ENCODE peak calls at places on chromosomes 3 and 15, in eight cellular contexts. O is cardiac fibroblast, N is nephron progenitor cell, G is mesothelial cell of epicardium, B is heart right ventricle, Y is endothelial cell, U is lung, S is kidney epithelial cell. L is an unnamed sample.

GRCh38 chr15:42215854-42216829 is 8.0 kb upstream of the VPS39 start:
- DNase-seq in B (no peak), U (no peak), S (no peak), Y (no peak), O (peak; percentile 11), G (no peak), N (no peak), L (no peak)

GRCh38 chr15:97995881-97996603 is 35.5 kb downstream of the ARRDC4 start:
- DNase-seq in U (no peak), N (no peak), S (no peak), Y (peak; percentile 12), O (peak; percentile 5), G (no peak), B (no peak), L (peak; percentile 23)

GRCh38 chr3:55668359-55668758 is 181.3 kb upstream of the WNT5A start:
- DNase-seq in B (no peak), Y (no peak), S (no peak), O (peak; percentile 12), U (no peak), G (no peak), N (no peak), L (no peak)

GRCh38 chr15:47411733-47412530 is 305.4 kb upstream of the SEMA6D start:
- DNase-seq in N (no peak), S (no peak), U (no peak), B (no peak), G (no peak), Y (no peak), O (no peak), L (no peak)

GRCh38 chr15:97082835-97083234 is 752.3 kb downstream of the NR2F2 start:
- DNase-seq in S (no peak), O (no peak), N (peak; percentile 62), G (no peak), B (no peak), Y (no peak), U (no peak), L (no peak)

GRCh38 chr3:124467980-124468902 is 262.0 kb upstream of the UMPS start:
- DNase-seq in O (peak; percentile 56), U (peak; percentile 35), Y (peak; percentile 75), N (peak; percentile 72), G (peak; percentile 43), S (no peak), B (peak; percentile 33), L (peak; percentile 31)

GRCh38 chr15:38252481-38253311 is at the start of gene SPRED1:
- DNase-seq in O (peak; percentile 53), B (peak; percentile 84), S (no peak), N (peak; percentile 73), U (peak; percentile 62), G (peak; percentile 66), Y (peak; percentile 75), L (peak; percentile 73)

GRCh38 chr3:118882353-118882947 is 152.2 kb downstream of the IGSF11 start:
- DNase-seq in B (no peak), O (peak; percentile 76), U (peak; percentile 55), Y (peak; percentile 71), N (peak; percentile 76), S (peak; percentile 12), G (peak; percentile 43), L (peak; percentile 37)

GRCh38 chr15:52780172-52780980 is 9.8 kb downstream of the ONECUT1 start:
- DNase-seq in Y (peak; percentile 71), G (no peak), U (peak; percentile 60), N (peak; percentile 75), B (peak; percentile 57), O (peak; percentile 68), S (peak; percentile 5), L (peak; percentile 35)

GRCh38 chr15:91104111-91104510 is 4.1 kb downstream of the SV2B start:
- DNase-seq in U (no peak), B (peak; percentile 29), N (no peak), G (no peak), S (no peak), O (no peak), Y (no peak), L (no peak)

GRCh38 chr15:77107531-77108355 is 36.8 kb upstream of the TSPAN3 start:
- DNase-seq in G (peak; percentile 42), N (peak; percentile 67), Y (peak; percentile 57), B (peak; percentile 51), S (peak; percentile 9), O (peak; percentile 71), U (peak; percentile 37), L (peak; percentile 51)

GRCh38 chr3:52036829-52037228 is 19.5 kb downstream of the DUSP7 start:
- DNase-seq in N (no peak), Y (no peak), B (no peak), G (no peak), O (no peak), S (no peak), U (no peak), L (no peak)

GRCh38 chr15:43880406-43881184 is 53.8 kb downstream of the WDR76 start:
- DNase-seq in S (no peak), N (no peak), B (no peak), O (peak; percentile 17), Y (no peak), G (no peak), U (no peak), L (no peak)

GRCh38 chr15:43878466-43878865 is 51.7 kb downstream of the WDR76 start:
- DNase-seq in G (no peak), Y (no peak), U (no peak), O (no peak), N (no peak), S (no peak), B (no peak), L (no peak)

GRCh38 chr15:43883571-43883970 is 56.8 kb downstream of the WDR76 start:
- DNase-seq in O (no peak), S (no peak), N (no peak), Y (no peak), B (no peak), G (no peak), U (no peak), L (no peak)

GRCh38 chr15:43879386-43880355 is 52.9 kb downstream of the WDR76 start:
- DNase-seq in Y (no peak), B (peak; percentile 47), S (no peak), U (no peak), G (no peak), O (no peak), N (no peak), L (no peak)

DNA sequence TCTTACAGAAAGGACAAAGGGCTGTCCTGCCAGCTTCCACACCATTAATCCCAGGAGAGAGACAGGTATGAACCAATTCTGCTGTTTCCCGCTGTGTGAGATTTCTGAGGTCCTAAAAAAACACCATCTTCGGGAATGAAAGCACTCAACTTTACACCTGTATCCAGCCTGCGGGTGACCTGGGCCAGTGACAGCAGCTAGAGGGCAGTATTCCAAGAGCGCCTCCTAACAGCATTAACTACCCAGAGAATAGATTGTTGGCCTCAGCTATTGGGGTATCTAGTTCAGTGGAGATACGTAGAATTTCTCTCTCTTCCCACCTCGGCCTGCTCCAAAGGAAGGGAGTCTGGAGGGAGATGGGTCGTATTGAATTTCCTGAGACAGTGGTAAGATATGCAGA is 55.1 kb downstream of the WDR76 start:
- DNase-seq in S (no peak), G (no peak), O (peak; percentile 10), N (no peak), B (no peak), Y (peak; percentile 38), U (no peak), L (no peak)
- TF ChIP-seq CTCF in S (peak; percentile 63), G (no peak), O (peak; percentile 49), N (peak; percentile 41), B (no peak), Y (peak; percentile 49), U (no peak), L (no peak)

GRCh38 chr15:66524801-66525200 is 19.7 kb downstream of the ZWILCH start:
- DNase-seq in G (no peak), U (no peak), Y (no peak), N (no peak), O (no peak), S (no peak), B (no peak), L (no peak)
- TF ChIP-seq CTCF in G (no peak), U (no peak), Y (no peak), N (no peak), O (no peak), S (no peak), B (no peak), L (no peak)

DNA sequence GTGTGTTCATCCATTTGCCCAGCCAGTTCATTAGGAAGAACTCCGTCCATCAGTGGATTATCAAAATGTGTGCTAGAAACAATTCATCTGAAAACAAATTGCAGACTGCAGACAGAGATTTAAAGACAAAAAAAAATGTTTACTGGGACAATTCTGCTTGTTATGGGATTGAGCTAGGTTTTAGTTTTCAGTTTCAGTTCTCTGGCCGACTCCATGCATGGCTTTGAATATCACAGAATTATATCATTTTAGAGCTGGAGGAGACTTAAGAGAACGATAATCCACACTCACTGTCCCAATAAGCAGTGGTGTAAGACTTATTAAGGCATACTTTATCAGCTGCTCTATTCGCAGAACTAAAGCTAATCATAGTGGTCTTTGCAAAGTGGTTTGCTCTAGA is 51.1 kb downstream of the TFG start:
- DNase-seq in N (no peak), Y (no peak), O (no peak), S (no peak), B (no peak), U (no peak), G (no peak), L (no peak)
- TF ChIP-seq CTCF in N (no peak), Y (no peak), O (no peak), S (no peak), B (no peak), U (no peak), G (no peak), L (no peak)

GRCh38 chr15:72474912-72475601 is 927 bp downstream of the ARIH1 start:
- DNase-seq in N (peak; percentile 75), S (no peak), B (peak; percentile 75), U (peak; percentile 80), G (peak; percentile 48), Y (peak; percentile 59), O (peak; percentile 80), L (peak; percentile 70)

GRCh38 chr15:72474466-72474911 is 359 bp downstream of the ARIH1 start:
- DNase-seq in O (no peak), B (no peak), S (no peak), N (peak; percentile 65), U (no peak), G (peak; percentile 31), Y (peak; percentile 34), L (no peak)

GRCh38 chr15:72475674-72476073 is 1.5 kb downstream of the ARIH1 start:
- DNase-seq in N (no peak), U (no peak), B (no peak), O (no peak), S (no peak), Y (no peak), G (no peak), L (no peak)

GRCh38 chr15:72473670-72474465 is at the start of gene ARIH1:
- DNase-seq in Y (peak; percentile 99), B (peak; percentile 99), N (peak; percentile 98), S (peak; percentile 59), U (peak; percentile 97), G (peak; percentile 91), O (peak; percentile 97), L (peak; percentile 96)

DNA sequence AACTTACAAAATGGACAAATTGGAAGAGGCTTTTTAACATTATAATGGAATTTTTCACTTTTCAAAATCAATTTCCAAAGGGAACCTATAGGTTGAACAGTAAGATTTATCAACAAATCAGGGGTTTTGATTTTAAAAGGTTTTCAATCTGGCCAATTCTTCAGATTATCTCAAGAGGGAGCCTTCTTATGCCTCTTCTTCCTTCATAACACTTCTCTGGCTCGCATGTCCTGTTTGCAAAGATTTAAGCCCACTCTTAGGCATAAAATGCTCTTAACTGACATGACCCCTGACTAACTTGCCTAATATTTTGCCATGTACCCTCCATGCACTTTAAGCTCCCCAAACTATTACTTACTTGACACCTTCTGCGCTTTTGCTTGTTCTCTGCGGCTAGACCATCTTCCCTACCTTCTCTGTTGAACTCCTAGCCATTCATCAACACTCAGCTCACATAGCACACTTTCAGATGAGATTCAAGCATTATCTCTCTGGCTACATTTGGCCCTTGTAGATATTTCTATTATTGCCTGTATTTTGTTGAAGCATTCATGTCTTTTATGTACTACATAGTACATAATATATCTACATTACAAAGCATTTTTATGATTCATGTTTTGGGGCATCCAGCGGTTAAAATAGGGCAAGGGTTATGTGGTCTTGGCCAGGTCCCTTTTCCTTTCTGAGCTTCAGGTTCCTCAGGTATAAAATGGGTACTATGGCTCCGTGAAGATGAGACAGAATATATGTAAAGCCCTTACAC is 1.0 kb upstream of the ARIH1 start:
- DNase-seq in O (peak; percentile 54), Y (no peak), G (no peak), S (no peak), B (no peak), U (no peak), N (no peak), L (no peak)
- TF ChIP-seq CTCF in O (peak; percentile 25), Y (no peak), G (no peak), S (peak; percentile 19), B (no peak), U (no peak), N (no peak), L (peak; percentile 14)